ENCODE peak calls at places on chromosomes 13 and 19, in six cellular contexts. One of them, this sample, is unnamed.

GRCh38 chr13:66576381-66576780 is 653.8 kb downstream of the PCDH9 start:
- DNase-seq in dorsolateral prefrontal cortex: no peak
- DNase-seq in right lobe of liver: no peak
- DNase-seq in fibroblast of lung: no peak
- DNase-seq in RWPE1: no peak
- DNase-seq in H1: no peak
- DNase-seq in this sample: no peak

GRCh38 chr19:3857449-3858003 is 11.3 kb downstream of the ZFR2 start:
- DNase-seq in dorsolateral prefrontal cortex: no peak
- DNase-seq in right lobe of liver: no peak
- DNase-seq in fibroblast of lung: no peak
- DNase-seq in RWPE1: no peak
- DNase-seq in H1: no peak
- DNase-seq in this sample: no peak

GRCh38 chr13:27338816-27339215 is 68.2 kb downstream of the RASL11A start:
- DNase-seq in dorsolateral prefrontal cortex: no peak
- DNase-seq in right lobe of liver: no peak
- DNase-seq in fibroblast of lung: no peak
- DNase-seq in RWPE1: no peak
- DNase-seq in H1: no peak
- DNase-seq in this sample: no peak

GRCh38 chr13:39734952-39735351 is 79.5 kb downstream of the COG6 start:
- DNase-seq in dorsolateral prefrontal cortex: no peak
- DNase-seq in right lobe of liver: no peak
- DNase-seq in fibroblast of lung: no peak
- DNase-seq in RWPE1: no peak
- DNase-seq in H1: no peak
- DNase-seq in this sample: no peak

GRCh38 chr19:42528354-42529247 is at the start of gene CEACAM1:
- DNase-seq in dorsolateral prefrontal cortex: no peak
- DNase-seq in right lobe of liver: peak; percentile 86
- DNase-seq in fibroblast of lung: no peak
- DNase-seq in RWPE1: peak; percentile 70
- DNase-seq in H1: no peak
- DNase-seq in this sample: peak; percentile 63

GRCh38 chr13:96946709-96947311 is 47.5 kb downstream of the OXGR1 start:
- DNase-seq in dorsolateral prefrontal cortex: no peak
- DNase-seq in right lobe of liver: no peak
- DNase-seq in fibroblast of lung: no peak
- DNase-seq in RWPE1: no peak
- DNase-seq in H1: no peak
- DNase-seq in this sample: no peak

GRCh38 chr13:48078251-48078656 is 16.6 kb downstream of the MED4 start:
- DNase-seq in dorsolateral prefrontal cortex: no peak
- DNase-seq in right lobe of liver: no peak
- DNase-seq in fibroblast of lung: peak; percentile 3
- DNase-seq in RWPE1: peak; percentile 27
- DNase-seq in H1: no peak
- DNase-seq in this sample: no peak

GRCh38 chr13:94711561-94712286 is 621 bp downstream of the SOX21 start:
- DNase-seq in dorsolateral prefrontal cortex: no peak
- DNase-seq in right lobe of liver: no peak
- DNase-seq in fibroblast of lung: peak; percentile 42
- DNase-seq in RWPE1: peak; percentile 15
- DNase-seq in H1: no peak
- DNase-seq in this sample: no peak

GRCh38 chr13:99501952-99502310 is 659 bp downstream of the TM9SF2 start:
- DNase-seq in dorsolateral prefrontal cortex: no peak
- DNase-seq in right lobe of liver: peak; percentile 63
- DNase-seq in fibroblast of lung: peak; percentile 29
- DNase-seq in RWPE1: no peak
- DNase-seq in H1: no peak
- DNase-seq in this sample: no peak

GRCh38 chr13:49320975-49321374 is 73.2 kb downstream of the CDADC1 start:
- DNase-seq in dorsolateral prefrontal cortex: no peak
- DNase-seq in right lobe of liver: no peak
- DNase-seq in fibroblast of lung: no peak
- DNase-seq in RWPE1: no peak
- DNase-seq in H1: no peak
- DNase-seq in this sample: no peak

GRCh38 chr13:26324867-26325266 is 70.9 kb downstream of the CDK8 start:
- DNase-seq in dorsolateral prefrontal cortex: no peak
- DNase-seq in right lobe of liver: no peak
- DNase-seq in fibroblast of lung: peak; percentile 46
- DNase-seq in RWPE1: no peak
- DNase-seq in H1: no peak
- DNase-seq in this sample: no peak

GRCh38 chr13:74406439-74406838 is 272.2 kb upstream of the KLF12 start:
- DNase-seq in dorsolateral prefrontal cortex: no peak
- DNase-seq in right lobe of liver: no peak
- DNase-seq in fibroblast of lung: no peak
- DNase-seq in RWPE1: no peak
- DNase-seq in H1: no peak
- DNase-seq in this sample: no peak

GRCh38 chr19:14404322-14404721 is 14.8 kb downstream of the DDX39A start:
- DNase-seq in dorsolateral prefrontal cortex: no peak
- DNase-seq in right lobe of liver: no peak
- DNase-seq in fibroblast of lung: no peak
- DNase-seq in RWPE1: no peak
- DNase-seq in H1: no peak
- DNase-seq in this sample: no peak

GRCh38 chr13:100751826-100752225 is 77.2 kb upstream of the TMTC4 start:
- DNase-seq in dorsolateral prefrontal cortex: peak; percentile 49
- DNase-seq in right lobe of liver: no peak
- DNase-seq in fibroblast of lung: no peak
- DNase-seq in RWPE1: no peak
- DNase-seq in H1: no peak
- DNase-seq in this sample: no peak

GRCh38 chr19:4018775-4019504 is 11.4 kb downstream of the PIAS4 start:
- DNase-seq in dorsolateral prefrontal cortex: no peak
- DNase-seq in right lobe of liver: no peak
- DNase-seq in fibroblast of lung: no peak
- DNase-seq in RWPE1: no peak
- DNase-seq in H1: no peak
- DNase-seq in this sample: no peak

GRCh38 chr19:14474827-14475226 is 327 bp downstream of the PTGER1 start:
- DNase-seq in dorsolateral prefrontal cortex: no peak
- DNase-seq in right lobe of liver: no peak
- DNase-seq in fibroblast of lung: no peak
- DNase-seq in RWPE1: no peak
- DNase-seq in H1: no peak
- DNase-seq in this sample: no peak

GRCh38 chr19:1102407-1103106 is 1.2 kb upstream of the GPX4 start:
- DNase-seq in dorsolateral prefrontal cortex: no peak
- DNase-seq in right lobe of liver: no peak
- DNase-seq in fibroblast of lung: peak; percentile 100
- DNase-seq in RWPE1: peak; percentile 85
- DNase-seq in H1: no peak
- DNase-seq in this sample: no peak

GRCh38 chr13:78046349-78046748 is 127.7 kb upstream of the EDNRB start:
- DNase-seq in dorsolateral prefrontal cortex: no peak
- DNase-seq in right lobe of liver: no peak
- DNase-seq in fibroblast of lung: no peak
- DNase-seq in RWPE1: no peak
- DNase-seq in H1: no peak
- DNase-seq in this sample: no peak

DNA sequence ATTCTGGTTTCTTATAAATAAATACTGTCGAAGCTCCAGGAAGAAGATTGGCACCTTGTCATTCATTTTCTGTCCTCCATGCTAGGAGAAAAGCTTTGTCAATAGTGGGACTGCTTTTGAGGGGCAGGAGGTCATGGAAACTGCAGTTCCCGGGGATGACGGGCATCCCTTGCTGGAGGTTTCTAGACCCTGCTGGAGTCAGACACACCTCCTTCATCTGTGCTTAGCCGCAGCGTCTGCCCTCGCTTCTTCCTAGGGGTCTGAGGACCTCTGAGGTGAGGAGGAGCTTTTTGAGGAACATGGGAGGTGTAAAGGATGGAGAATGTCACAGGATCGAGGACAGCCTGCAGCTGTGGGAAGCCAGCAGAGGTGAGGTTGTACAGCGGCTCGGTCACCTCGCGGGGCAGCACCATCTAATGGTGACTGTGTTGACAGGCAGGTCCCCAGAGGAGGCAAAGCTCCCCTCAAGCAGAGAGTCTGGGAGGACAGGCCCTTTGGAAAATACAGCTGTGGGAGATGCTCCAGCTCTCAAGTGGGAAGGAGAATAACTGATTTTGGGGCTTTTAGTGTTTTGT is 172.7 kb upstream of the RNF113B start:
- DNase-seq in dorsolateral prefrontal cortex: no peak
- DNase-seq in right lobe of liver: peak; percentile 59
- DNase-seq in fibroblast of lung: no peak
- DNase-seq in RWPE1: no peak
- DNase-seq in H1: no peak
- DNase-seq in this sample: peak; percentile 59
- H3K27ac ChIP-seq in dorsolateral prefrontal cortex: no peak overlapping the region
- H3K27ac ChIP-seq in right lobe of liver: no peak overlapping the region
- H3K27ac ChIP-seq in fibroblast of lung: no peak overlapping the region
- H3K27ac ChIP-seq in RWPE1: no peak overlapping the region
- H3K27ac ChIP-seq in H1: no peak overlapping the region
- H3K27ac ChIP-seq in this sample: no peak overlapping the region

GRCh38 chr13:111656439-111656838 is 336.0 kb downstream of the TEX29 start:
- DNase-seq in dorsolateral prefrontal cortex: no peak
- DNase-seq in right lobe of liver: no peak
- DNase-seq in fibroblast of lung: no peak
- DNase-seq in RWPE1: no peak
- DNase-seq in H1: no peak
- DNase-seq in this sample: no peak
- H3K27ac ChIP-seq in dorsolateral prefrontal cortex: no peak overlapping the region
- H3K27ac ChIP-seq in right lobe of liver: no peak overlapping the region
- H3K27ac ChIP-seq in fibroblast of lung: no peak overlapping the region
- H3K27ac ChIP-seq in RWPE1: no peak overlapping the region
- H3K27ac ChIP-seq in H1: no peak overlapping the region
- H3K27ac ChIP-seq in this sample: no peak overlapping the region

GRCh38 chr19:35399948-35400772 is 29.3 kb downstream of the GPR42 start:
- DNase-seq in dorsolateral prefrontal cortex: no peak
- DNase-seq in right lobe of liver: no peak
- DNase-seq in fibroblast of lung: no peak
- DNase-seq in RWPE1: no peak
- DNase-seq in H1: no peak
- DNase-seq in this sample: no peak

GRCh38 chr19:35400773-35401100 is 29.9 kb downstream of the GPR42 start:
- DNase-seq in dorsolateral prefrontal cortex: no peak
- DNase-seq in right lobe of liver: no peak
- DNase-seq in fibroblast of lung: no peak
- DNase-seq in RWPE1: no peak
- DNase-seq in H1: no peak
- DNase-seq in this sample: no peak

GRCh38 chr19:35397064-35397463 is 26.2 kb downstream of the GPR42 start:
- DNase-seq in dorsolateral prefrontal cortex: no peak
- DNase-seq in right lobe of liver: no peak
- DNase-seq in fibroblast of lung: no peak
- DNase-seq in RWPE1: no peak
- DNase-seq in H1: no peak
- DNase-seq in this sample: no peak

GRCh38 chr19:35399231-35399630 is 28.4 kb downstream of the GPR42 start:
- DNase-seq in dorsolateral prefrontal cortex: no peak
- DNase-seq in right lobe of liver: no peak
- DNase-seq in fibroblast of lung: no peak
- DNase-seq in RWPE1: no peak
- DNase-seq in H1: no peak
- DNase-seq in this sample: no peak

DNA sequence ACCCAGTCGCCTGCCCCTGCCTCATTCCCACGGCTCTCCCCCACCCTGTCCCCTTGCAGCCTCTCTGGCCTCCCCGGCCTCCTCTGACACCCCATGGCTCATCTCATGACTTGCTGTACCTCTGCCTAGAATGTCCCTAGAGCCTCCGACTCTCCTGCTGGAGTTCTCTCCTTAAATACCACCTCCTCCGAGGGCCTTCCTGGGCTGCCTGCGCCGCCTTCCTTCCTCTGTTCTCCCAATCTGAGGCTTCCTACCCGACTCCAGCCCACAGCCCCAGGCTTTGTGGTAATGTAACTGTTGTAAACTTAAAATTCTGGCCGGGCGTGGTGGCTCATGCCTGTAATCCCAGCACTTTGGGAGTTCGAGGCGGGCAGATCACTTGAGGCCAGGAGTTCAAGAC is 27.7 kb downstream of the GPR42 start:
- DNase-seq in dorsolateral prefrontal cortex: no peak
- DNase-seq in right lobe of liver: no peak
- DNase-seq in fibroblast of lung: no peak
- DNase-seq in RWPE1: no peak
- DNase-seq in H1: no peak
- DNase-seq in this sample: no peak
- H3K27ac ChIP-seq in dorsolateral prefrontal cortex: no peak overlapping the region
- H3K27ac ChIP-seq in right lobe of liver: no peak overlapping the region
- H3K27ac ChIP-seq in fibroblast of lung: no peak overlapping the region
- H3K27ac ChIP-seq in RWPE1: no peak overlapping the region
- H3K27ac ChIP-seq in H1: no peak overlapping the region
- H3K27ac ChIP-seq in this sample: no peak overlapping the region

GRCh38 chr13:76991796-76992547 is at the start of gene CLN5:
- DNase-seq in dorsolateral prefrontal cortex: peak; percentile 84
- DNase-seq in right lobe of liver: peak; percentile 97
- DNase-seq in fibroblast of lung: peak; percentile 92
- DNase-seq in RWPE1: peak; percentile 86
- DNase-seq in H1: peak; percentile 78
- DNase-seq in this sample: peak; percentile 92

GRCh38 chr13:76993473-76993872 is 1.6 kb downstream of the CLN5 start:
- DNase-seq in dorsolateral prefrontal cortex: no peak
- DNase-seq in right lobe of liver: no peak
- DNase-seq in fibroblast of lung: no peak
- DNase-seq in RWPE1: no peak
- DNase-seq in H1: no peak
- DNase-seq in this sample: no peak

GRCh38 chr13:76994281-76994680 is 2.4 kb downstream of the CLN5 start:
- DNase-seq in dorsolateral prefrontal cortex: no peak
- DNase-seq in right lobe of liver: no peak
- DNase-seq in fibroblast of lung: peak; percentile 20
- DNase-seq in RWPE1: peak; percentile 54
- DNase-seq in H1: no peak
- DNase-seq in this sample: no peak

GRCh38 chr13:76992548-76993001 is 694 bp downstream of the CLN5 start:
- DNase-seq in dorsolateral prefrontal cortex: no peak
- DNase-seq in right lobe of liver: peak; percentile 64
- DNase-seq in fibroblast of lung: peak; percentile 14
- DNase-seq in RWPE1: no peak
- DNase-seq in H1: no peak
- DNase-seq in this sample: peak; percentile 40

GRCh38 chr13:76993021-76993420 is 1.1 kb downstream of the CLN5 start:
- DNase-seq in dorsolateral prefrontal cortex: no peak
- DNase-seq in right lobe of liver: no peak
- DNase-seq in fibroblast of lung: peak; percentile 28
- DNase-seq in RWPE1: peak; percentile 16
- DNase-seq in H1: no peak
- DNase-seq in this sample: no peak
- H3K27ac ChIP-seq in dorsolateral prefrontal cortex: peak overlapping the region; percentile 89
- H3K27ac ChIP-seq in right lobe of liver: peak overlapping the region; percentile 92
- H3K27ac ChIP-seq in fibroblast of lung: peak overlapping the region; percentile 88
- H3K27ac ChIP-seq in RWPE1: peak overlapping the region; percentile 84
- H3K27ac ChIP-seq in H1: no peak overlapping the region
- H3K27ac ChIP-seq in this sample: peak overlapping the region; percentile 96

GRCh38 chr19:32387701-32388392 is 17.7 kb upstream of the DPY19L3 start:
- DNase-seq in dorsolateral prefrontal cortex: no peak
- DNase-seq in right lobe of liver: no peak
- DNase-seq in fibroblast of lung: peak; percentile 71
- DNase-seq in RWPE1: no peak
- DNase-seq in H1: no peak
- DNase-seq in this sample: no peak
- H3K27ac ChIP-seq in dorsolateral prefrontal cortex: no peak overlapping the region
- H3K27ac ChIP-seq in right lobe of liver: no peak overlapping the region
- H3K27ac ChIP-seq in fibroblast of lung: no peak overlapping the region
- H3K27ac ChIP-seq in RWPE1: no peak overlapping the region
- H3K27ac ChIP-seq in H1: no peak overlapping the region
- H3K27ac ChIP-seq in this sample: peak overlapping the region; percentile 67

This sample was measured in breast epithelium.